ENCODE peak calls at places on chromosomes 6 and 20, in six cellular contexts. P is PC-3, B is tibial artery, K is HCT116, D is A549, X is heart right ventricle. E is an unnamed sample.

GRCh38 chr6:36755435-36756348 is 58.1 kb downstream of the RAB44 start:
- DNase-seq in D (peak; percentile 25), P (peak; percentile 85), X (no peak), B (no peak), K (no peak), E (no peak)

GRCh38 chr6:134537146-134537555 is 219.2 kb upstream of the SGK1 start:
- DNase-seq in X (no peak), P (peak; percentile 93), D (peak; percentile 86), K (peak; percentile 92), B (no peak), E (no peak)

GRCh38 chr20:2149507-2149906 is 47.9 kb downstream of the STK35 start:
- DNase-seq in K (no peak), D (no peak), X (no peak), P (peak; percentile 22), B (no peak), E (no peak)

GRCh38 chr20:47327711-47328110 is 28.8 kb downstream of the ZMYND8 start:
- DNase-seq in B (no peak), P (no peak), X (no peak), K (no peak), D (no peak), E (no peak)

GRCh38 chr6:151044465-151045441 is 179.3 kb downstream of the MTHFD1L start:
- DNase-seq in B (peak; percentile 56), X (peak; percentile 70), P (peak; percentile 93), K (peak; percentile 82), D (peak; percentile 94), E (peak; percentile 51)

GRCh38 chr6:76441850-76442249 is 369.4 kb upstream of the IMPG1 start:
- DNase-seq in K (no peak), D (no peak), X (no peak), P (no peak), B (no peak), E (no peak)

GRCh38 chr6:19322691-19323470 is 514.3 kb upstream of the ID4 start:
- DNase-seq in D (no peak), K (no peak), X (no peak), B (no peak), P (peak; percentile 48), E (no peak)

GRCh38 chr20:52131048-52131643 is 60.4 kb downstream of the ZFP64 start:
- DNase-seq in X (no peak), K (no peak), D (no peak), B (no peak), P (no peak), E (no peak)

GRCh38 chr20:40489886-40490285 is 199.2 kb downstream of the MAFB start:
- DNase-seq in D (no peak), K (no peak), X (no peak), P (no peak), B (no peak), E (no peak)

GRCh38 chr20:4230651-4231050 is 215.3 kb upstream of the RNF24 start:
- DNase-seq in K (no peak), P (no peak), D (no peak), X (no peak), B (no peak), E (no peak)

GRCh38 chr6:32118782-32119628 is 9.0 kb downstream of the ATF6B start:
- DNase-seq in B (peak; percentile 82), P (peak; percentile 83), D (peak; percentile 83), X (peak; percentile 86), K (peak; percentile 59), E (peak; percentile 88)

GRCh38 chr6:37283786-37284185 is 25.8 kb upstream of the TMEM217 start:
- DNase-seq in P (no peak), X (peak; percentile 63), D (no peak), K (no peak), B (peak; percentile 83), E (peak; percentile 65)

GRCh38 chr6:146369866-146370265 is 173.8 kb upstream of the RAB32 start:
- DNase-seq in K (no peak), D (no peak), B (no peak), X (no peak), P (no peak), E (no peak)

GRCh38 chr6:136723780-136724179 is 68.5 kb downstream of the MAP3K5 start:
- DNase-seq in B (no peak), P (peak; percentile 10), D (no peak), K (no peak), X (no peak), E (no peak)

GRCh38 chr6:9516207-9516606 is 898.7 kb downstream of the TFAP2A start:
- DNase-seq in B (no peak), X (no peak), K (peak; percentile 57), D (peak; percentile 75), P (peak; percentile 84), E (no peak)

GRCh38 chr6:73515204-73516101 is 5.4 kb downstream of the EEF1A1 start:
- DNase-seq in B (peak; percentile 54), P (peak; percentile 73), K (no peak), X (peak; percentile 66), D (peak; percentile 80), E (no peak)

GRCh38 chr6:169738204-169738971 is 13.0 kb downstream of the DYNLT2 start:
- DNase-seq in X (no peak), B (no peak), P (no peak), D (no peak), K (no peak), E (no peak)

GRCh38 chr20:3103369-3104032 is 19.0 kb upstream of the AVP start:
- DNase-seq in X (no peak), P (no peak), D (no peak), B (no peak), K (no peak), E (no peak)

GRCh38 chr20:51437182-51437923 is 105.2 kb downstream of the NFATC2 start:
- DNase-seq in B (no peak), X (no peak), K (no peak), P (no peak), D (no peak), E (no peak)

GRCh38 chr20:48463916-48464315 is 363.9 kb downstream of the PREX1 start:
- DNase-seq in P (peak; percentile 20), B (peak; percentile 47), D (no peak), X (no peak), K (no peak), E (no peak)

GRCh38 chr20:2387180-2387577 is 6.5 kb downstream of the TGM6 start:
- DNase-seq in P (peak; percentile 44), D (peak; percentile 51), X (no peak), K (peak; percentile 39), B (no peak), E (no peak)

GRCh38 chr20:51143652-51144051 is 120.7 kb upstream of the KCNG1 start:
- DNase-seq in P (peak; percentile 50), X (no peak), B (no peak), D (no peak), K (no peak), E (no peak)

GRCh38 chr6:56540950-56541600 is 101.6 kb downstream of the DST start:
- DNase-seq in X (no peak), P (peak; percentile 32), D (no peak), K (no peak), B (no peak), E (no peak)

GRCh38 chr6:13390658-13391057 is 62.3 kb upstream of the TBC1D7 start:
- DNase-seq in B (no peak), D (no peak), P (no peak), K (no peak), X (no peak), E (no peak)

GRCh38 chr20:41424546-41424945 is 57.9 kb upstream of the EMILIN3 start:
- DNase-seq in P (no peak), X (no peak), D (no peak), K (no peak), B (no peak), E (no peak)

GRCh38 chr6:52598123-52598823 is 21.4 kb upstream of the TRAM2 start:
- DNase-seq in K (peak; percentile 69), B (peak; percentile 66), X (peak; percentile 76), D (peak; percentile 76), P (peak; percentile 21), E (peak; percentile 36)

GRCh38 chr6:154868143-154868594 is 126.9 kb upstream of the TIAM2 start:
- DNase-seq in K (peak; percentile 12), P (peak; percentile 66), B (no peak), D (peak; percentile 45), X (no peak), E (no peak)

GRCh38 chr20:53984354-53984753 is 86.0 kb downstream of the BCAS1 start:
- DNase-seq in X (no peak), B (no peak), D (no peak), K (no peak), P (no peak), E (no peak)

GRCh38 chr6:115932481-115932880 is 128.2 kb downstream of the FRK start:
- DNase-seq in X (no peak), D (no peak), K (peak; percentile 13), P (no peak), B (no peak), E (no peak)

GRCh38 chr6:6730831-6731230 is 142.3 kb downstream of the LY86 start:
- DNase-seq in P (peak; percentile 71), B (peak; percentile 40), D (peak; percentile 10), K (no peak), X (peak; percentile 58), E (no peak)

DNA sequence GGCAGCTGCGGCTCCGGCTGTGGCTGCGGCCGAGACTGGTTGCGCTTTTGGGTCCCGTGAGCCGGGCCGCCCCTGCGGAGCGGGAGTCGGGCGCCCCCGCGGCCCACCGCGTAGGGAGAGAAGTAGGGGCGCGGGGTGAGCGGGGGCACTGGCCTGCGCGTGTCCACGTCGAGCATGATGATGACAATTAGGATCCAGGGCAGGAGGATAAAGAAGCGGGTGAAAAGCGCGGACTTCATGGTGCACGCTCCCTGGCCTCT is 739 bp downstream of the B3GAT2 start:
- DNase-seq in X (no peak), B (no peak), D (no peak), P (no peak), K (no peak), E (no peak)
- TF ChIP-seq CTCF in X (no peak), B (no peak), D (no peak), P (peak; percentile 27), K (no peak), E (no peak)

DNA sequence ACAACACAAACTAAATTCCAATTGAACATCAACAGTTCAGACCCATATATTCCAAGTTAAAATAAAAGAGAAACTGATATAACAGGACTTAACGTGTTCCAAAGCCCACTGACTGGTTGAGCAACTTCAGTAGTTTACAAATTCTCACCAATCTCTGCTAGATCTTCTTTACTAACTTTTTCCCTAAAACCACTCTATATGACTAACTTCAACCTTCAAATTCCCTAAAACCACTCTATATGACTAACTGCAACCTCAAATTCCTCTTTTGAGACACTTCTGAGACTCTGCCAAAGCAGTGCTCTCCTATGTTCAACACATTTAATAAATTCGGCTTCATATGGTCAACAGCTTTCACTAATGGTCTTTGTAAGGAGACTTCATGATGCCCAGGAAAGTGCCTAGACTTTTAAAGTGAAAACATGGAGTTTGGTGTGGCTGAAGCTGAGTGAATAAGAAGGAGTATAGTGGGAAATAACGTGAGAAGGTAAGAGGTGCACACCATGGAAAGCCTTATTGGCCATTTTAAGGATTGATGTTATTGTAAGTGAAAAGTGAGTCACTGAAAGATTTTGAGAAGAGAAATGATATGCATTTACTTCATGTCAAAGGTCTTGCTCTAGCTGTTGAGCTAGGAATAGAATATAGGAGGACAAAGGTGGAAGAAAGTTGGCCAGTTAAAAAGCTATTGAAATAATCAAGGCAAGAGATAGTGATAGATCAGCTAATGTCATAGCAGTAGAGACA is 134.0 kb upstream of the HCRTR2 start:
- DNase-seq in B (no peak), K (no peak), P (peak; percentile 92), D (no peak), X (no peak), E (no peak)
- H3K4me3 ChIP-seq in B (no peak overlapping the region), K (no peak overlapping the region), P (peak overlapping the region; percentile 30), D (no peak overlapping the region), X (no peak overlapping the region), E (no peak overlapping the region)

GRCh38 chr6:326896-327537 is 34.7 kb downstream of the DUSP22 start:
- DNase-seq in K (no peak), B (no peak), D (no peak), X (no peak), P (no peak), E (no peak)
- H3K4me1 ChIP-seq in K (no peaks in the 10 kb centered on the region), B (peaks cover 17% of the 10 kb centered on the region), D (no peaks in the 10 kb centered on the region), X (peaks cover 51% of the 10 kb centered on the region), P (peaks cover 6% of the 10 kb centered on the region), E (peaks cover 43% of the 10 kb centered on the region)

GRCh38 chr20:46090095-46090388 is 280 bp upstream of the NCOA5 start:
- DNase-seq in P (no peak), B (no peak), X (no peak), K (no peak), D (no peak), E (no peak)
- TF ChIP-seq CTCF in P (no peak), B (no peak), X (no peak), K (no peak), D (no peak), E (no peak)